ENCODE peak calls at places on chromosomes 3 and 15, in four cellular contexts. Q is GM12878, P is SK-N-SH, W is HepG2. S is an unnamed sample.

GRCh38 chr15:63941698-63942465 is 104.4 kb downstream of the DAPK2 start:
- DNase-seq in Q (no peak), P (no peak), W (no peak), S (no peak)

GRCh38 chr3:195790891-195791290 is 20.8 kb downstream of the MUC4 start:
- DNase-seq in W (no peak), P (no peak), Q (peak), S (no peak)

GRCh38 chr3:11570789-11571495 is 72.8 kb downstream of the VGLL4 start:
- DNase-seq in P (no peak), Q (no peak), W (no peak), S (no peak)

GRCh38 chr3:38374221-38374620 is 27.6 kb downstream of the XYLB start:
- DNase-seq in W (no peak), Q (no peak), P (no peak), S (no peak)

GRCh38 chr3:197522881-197523342 is 32.9 kb downstream of the BDH1 start:
- DNase-seq in W (no peak), P (no peak), Q (no peak), S (no peak)

GRCh38 chr15:64010719-64011118 is 35.6 kb downstream of the DAPK2 start:
- DNase-seq in W (no peak), P (no peak), Q (peak), S (peak)

GRCh38 chr15:81492303-81492702 is 118.3 kb upstream of the TMC3 start:
- DNase-seq in Q (no peak), P (no peak), W (no peak), S (no peak)

GRCh38 chr15:39265261-39265660 is 315.6 kb upstream of the THBS1 start:
- DNase-seq in Q (no peak), W (no peak), P (no peak), S (no peak)

GRCh38 chr3:43759297-43759782 is 68.6 kb downstream of the ABHD5 start:
- DNase-seq in W (peak), P (no peak), Q (no peak), S (peak)

GRCh38 chr3:33299395-33300081 is 22.3 kb downstream of the FBXL2 start:
- DNase-seq in Q (no peak), P (no peak), W (no peak), S (peak)

GRCh38 chr15:23954931-23955330 is 267.8 kb upstream of the NDN start:
- DNase-seq in P (no peak), W (no peak), Q (no peak), S (no peak)

GRCh38 chr3:193819117-193819978 is 226.3 kb downstream of the OPA1 start:
- DNase-seq in Q (no peak), W (no peak), P (no peak), S (no peak)

GRCh38 chr15:72163719-72164118 is 33.9 kb downstream of the GRAMD2A start:
- DNase-seq in Q (no peak), W (no peak), P (no peak), S (no peak)

GRCh38 chr3:24538891-24539290 is 44.2 kb upstream of the THRB start:
- DNase-seq in Q (no peak), W (no peak), P (no peak), S (no peak)

GRCh38 chr3:197590313-197590962 is 34.7 kb upstream of the BDH1 start:
- DNase-seq in P (no peak), Q (no peak), W (peak), S (peak)

GRCh38 chr3:31532587-31533168 is at the start of gene STT3B:
- DNase-seq in W (peak), Q (peak), P (peak), S (peak)

GRCh38 chr3:165645191-165645590 is 192.0 kb downstream of the BCHE start:
- DNase-seq in Q (no peak), P (no peak), W (no peak), S (no peak)

GRCh38 chr3:132210476-132211346 is 106.5 kb upstream of the ACP3 start:
- DNase-seq in W (peak), Q (no peak), P (peak), S (peak)

GRCh38 chr3:110391045-110391444 is 680.6 kb upstream of the NECTIN3 start:
- DNase-seq in P (no peak), Q (no peak), W (no peak), S (no peak)

GRCh38 chr3:81874738-81875137 is 113.3 kb upstream of the GBE1 start:
- DNase-seq in W (no peak), P (no peak), Q (no peak), S (no peak)

DNA sequence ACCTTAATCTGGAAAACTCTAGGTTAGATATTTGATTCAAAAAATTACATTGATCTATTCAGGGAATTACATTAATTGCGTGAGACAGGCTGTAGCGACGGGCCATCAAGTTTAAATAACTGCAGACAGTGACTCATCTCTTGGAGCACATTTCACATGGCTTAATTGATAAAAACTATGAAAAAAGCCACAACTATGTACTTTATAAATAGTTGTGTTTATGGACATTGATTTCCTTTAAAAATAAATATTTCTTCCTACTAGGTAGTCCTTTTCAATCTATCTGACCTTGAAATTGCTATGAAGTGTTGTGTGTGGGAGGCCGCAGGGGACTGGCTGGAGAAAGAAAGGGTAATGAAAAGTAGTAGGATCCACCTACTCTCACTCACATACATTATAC is 157.8 kb downstream of the IL1RAP start:
- DNase-seq in P (no peak), Q (no peak), W (no peak), S (no peak)
- TF ChIP-seq PBX3 in P (peak), Q (no peak), W (no peak), S (no peak)

GRCh38 chr3:67077656-67078055 is 79.5 kb downstream of the KBTBD8 start:
- DNase-seq in Q (no peak), P (no peak), W (no peak), S (no peak)
- TF ChIP-seq PBX3 in Q (no peak), P (no peak), W (no peak), S (no peak)

GRCh38 chr15:70111203-70112017 is 13.7 kb upstream of the TLE3 start:
- DNase-seq in Q (no peak), W (no peak), P (peak), S (peak)
- TF ChIP-seq PBX3 in Q (no peak), W (no peak), P (peak), S (no peak)

GRCh38 chr3:156973954-156974353 is 147.8 kb downstream of the LEKR1 start:
- DNase-seq in W (no peak), P (no peak), Q (no peak), S (no peak)

GRCh38 chr3:156974931-156975330 is 148.8 kb downstream of the LEKR1 start:
- DNase-seq in W (no peak), Q (no peak), P (peak), S (no peak)

GRCh38 chr3:156981005-156981404 is 154.9 kb downstream of the LEKR1 start:
- DNase-seq in Q (no peak), P (no peak), W (no peak), S (no peak)

GRCh38 chr3:156976933-156977332 is 150.8 kb downstream of the LEKR1 start:
- DNase-seq in Q (no peak), P (no peak), W (no peak), S (no peak)

DNA sequence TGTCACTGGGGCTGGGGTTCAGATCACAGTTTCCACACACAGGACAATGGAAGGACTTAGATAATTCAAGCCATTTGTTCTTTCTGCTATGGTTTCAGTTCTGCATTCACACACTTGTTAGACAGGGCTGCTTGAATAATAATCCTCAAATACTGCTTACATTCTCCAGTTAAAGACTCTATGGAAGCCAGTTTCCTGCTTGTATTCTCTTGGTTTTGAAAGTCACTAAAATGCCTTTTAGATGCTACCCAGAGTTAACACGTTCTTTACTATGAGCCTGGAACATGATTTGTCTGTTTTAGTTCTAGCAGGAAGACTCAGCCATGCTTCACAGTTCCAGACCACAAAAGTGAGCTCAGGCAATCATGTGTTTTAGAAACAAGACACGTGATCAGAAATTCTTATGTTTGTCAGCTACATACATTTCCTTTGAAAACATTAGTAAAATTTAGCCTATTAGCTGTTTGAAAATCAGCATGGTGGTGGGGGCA is 152.4 kb downstream of the LEKR1 start:
- DNase-seq in P (no peak), Q (peak), W (no peak), S (no peak)
- TF ChIP-seq PBX3 in P (no peak), Q (no peak), W (no peak), S (no peak)

GRCh38 chr15:83248944-83249343 is 35.5 kb downstream of the BNC1 start:
- DNase-seq in P (no peak), W (no peak), Q (no peak), S (no peak)
- TF ChIP-seq PBX3 in P (no peak), W (no peak), Q (no peak), S (no peak)

DNA sequence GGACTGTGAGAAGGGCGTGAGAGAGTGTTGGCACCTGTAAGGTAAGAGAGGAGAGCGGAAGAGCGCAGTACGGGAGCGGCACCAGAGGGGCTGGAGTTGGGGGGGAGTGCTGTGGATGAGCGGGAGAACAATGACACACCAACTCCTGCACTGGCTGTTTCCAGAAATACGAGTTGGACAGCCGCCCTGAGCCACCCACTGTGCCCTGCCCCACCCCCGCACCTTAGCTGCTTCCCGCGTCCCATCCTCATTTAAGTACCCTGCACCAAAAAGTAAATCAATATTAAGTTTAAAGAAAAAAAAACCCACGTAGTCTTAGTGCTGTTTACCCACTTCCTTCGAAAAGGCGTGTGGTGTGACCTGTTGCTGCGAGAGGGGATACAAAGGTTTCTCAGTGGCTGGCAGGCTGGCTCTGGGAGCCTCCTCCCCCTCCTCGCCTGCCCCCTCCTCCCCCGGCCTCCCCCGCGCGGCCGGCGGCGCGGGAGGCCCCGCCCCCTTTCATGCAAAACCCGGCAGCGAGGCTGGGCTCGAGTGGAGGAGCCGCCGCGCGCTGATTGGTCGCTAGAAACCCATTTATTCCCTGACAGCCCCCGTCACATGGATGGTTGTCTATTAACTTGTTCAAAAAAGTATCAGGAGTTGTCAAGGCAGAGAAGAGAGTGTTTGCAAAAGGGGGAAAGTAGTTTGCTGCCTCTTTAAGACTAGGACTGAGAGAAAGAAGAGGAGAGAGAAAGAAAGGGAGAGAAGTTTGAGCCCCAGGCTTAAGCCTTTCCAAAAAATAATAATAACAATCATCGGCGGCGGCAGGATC is at the start of gene SOX2:
- DNase-seq in P (peak), W (peak), Q (no peak), S (peak)
- TF ChIP-seq PBX3 in P (peak), W (no peak), Q (no peak), S (no peak)

DNA sequence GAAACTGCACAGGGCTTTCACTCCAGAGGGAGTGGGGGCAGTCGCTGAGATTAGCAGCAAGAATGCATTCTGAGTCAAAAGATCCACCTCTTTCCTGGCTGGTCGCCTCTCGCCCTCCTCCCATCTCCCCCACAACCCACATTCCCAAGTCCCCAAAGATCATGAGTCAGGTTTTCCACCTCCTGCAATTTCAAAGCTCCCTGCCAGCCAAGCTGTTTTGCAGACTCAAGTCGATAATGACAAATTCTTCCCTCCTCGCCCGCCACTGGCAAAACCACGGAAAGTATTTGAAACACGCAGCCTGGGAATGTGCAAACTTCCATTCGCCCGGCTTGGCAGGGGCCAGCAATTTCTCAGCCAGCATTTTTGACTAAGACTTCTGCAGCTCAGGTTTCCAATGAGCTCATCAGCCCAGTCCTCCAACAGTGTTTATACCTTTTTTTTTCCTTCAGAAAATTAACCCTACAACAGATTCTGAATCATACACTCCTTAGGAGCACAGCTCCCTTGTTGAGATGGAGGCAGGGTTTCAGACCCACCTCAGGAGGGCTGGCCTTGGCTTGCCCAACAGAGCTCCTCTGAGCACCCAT is 181.4 kb downstream of the SMAD6 start:
- DNase-seq in P (no peak), W (peak), Q (no peak), S (peak)
- TF ChIP-seq PBX3 in P (peak), W (no peak), Q (no peak), S (peak)

DNA sequence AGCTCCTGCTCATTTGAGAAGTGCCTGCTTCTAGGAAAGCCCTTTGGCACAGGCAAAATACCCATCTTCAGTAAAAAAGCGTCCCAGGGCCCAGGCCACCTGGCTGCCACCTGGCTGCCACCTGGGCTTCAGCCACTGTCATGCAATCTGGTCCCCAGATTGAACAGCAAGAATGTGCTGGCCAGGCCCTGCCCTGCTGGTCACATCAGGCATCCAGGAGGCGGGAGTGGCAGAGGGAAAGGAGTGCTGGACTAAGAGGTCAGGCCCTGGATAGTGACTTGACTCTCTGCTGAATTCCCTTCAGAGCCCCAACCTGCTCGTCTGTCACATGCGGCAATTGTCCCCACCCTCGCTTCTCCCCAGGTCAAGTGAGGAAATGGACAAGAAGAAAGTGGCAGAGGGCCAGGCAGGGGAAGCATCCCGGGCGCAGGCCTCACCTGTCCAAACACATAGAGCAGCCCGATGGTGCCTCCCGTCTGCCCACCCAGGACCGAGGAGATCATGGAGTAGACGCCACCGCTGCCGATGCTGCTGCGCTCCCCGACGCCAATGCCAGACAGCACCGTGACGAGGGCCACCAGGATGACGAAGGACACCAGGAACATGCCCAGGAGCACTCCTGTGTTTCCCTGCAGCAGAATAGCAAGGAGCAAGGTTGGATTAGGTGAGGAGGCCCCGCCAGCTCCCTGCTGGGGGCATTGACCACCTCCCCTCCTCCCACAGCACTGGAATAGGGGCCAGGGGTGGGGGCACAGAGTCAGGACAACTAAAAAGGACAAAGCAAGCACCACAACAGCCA is 25.5 kb downstream of the SLC12A8 start:
- DNase-seq in Q (no peak), W (no peak), P (peak), S (no peak)
- TF ChIP-seq PBX3 in Q (no peak), W (no peak), P (no peak), S (no peak)

S was measured in A549.